ENCODE peak calls at places on chromosomes 5 and 9, in six cellular contexts. Q is K562, S is H1, O is endothelial cell of umbilical vein, Z is breast epithelium, T is spleen. L is an unnamed sample.

GRCh38 chr5:125301704-125302103 is 555.3 kb upstream of the ZNF608 start:
- DNase-seq in Q (no peak), S (no peak), O (no peak), Z (no peak), T (no peak), L (no peak)

GRCh38 chr5:171521219-171521633 is 101.8 kb downstream of the FGF18 start:
- DNase-seq in Q (no peak), S (no peak), O (peak; percentile 32), Z (no peak), T (peak; percentile 24), L (no peak)

GRCh38 chr5:133469846-133470245 is 142.5 kb downstream of the FSTL4 start:
- DNase-seq in Q (no peak), S (no peak), O (no peak), Z (no peak), T (no peak), L (no peak)

GRCh38 chr5:134893748-134894505 is 11.0 kb upstream of the PCBD2 start:
- DNase-seq in Q (no peak), S (no peak), O (no peak), Z (no peak), T (no peak), L (no peak)

GRCh38 chr9:93646640-93647178 is 70.3 kb downstream of the PHF2 start:
- DNase-seq in Q (no peak), S (no peak), O (no peak), Z (no peak), T (peak; percentile 56), L (no peak)

GRCh38 chr9:79975471-79976316 is 403.9 kb downstream of the TLE4 start:
- DNase-seq in Q (no peak), S (no peak), O (no peak), Z (no peak), T (no peak), L (no peak)

GRCh38 chr5:5342784-5343183 is 79.7 kb upstream of the ICE1 start:
- DNase-seq in Q (no peak), S (no peak), O (no peak), Z (no peak), T (no peak), L (no peak)

GRCh38 chr5:108430931-108431608 is 49.2 kb upstream of the FBXL17 start:
- DNase-seq in Q (no peak), S (no peak), O (no peak), Z (no peak), T (no peak), L (no peak)

GRCh38 chr5:163473613-163474243 is 13.3 kb downstream of the HMMR start:
- DNase-seq in Q (no peak), S (no peak), O (peak; percentile 18), Z (no peak), T (no peak), L (no peak)

GRCh38 chr9:16154570-16155078 is 601.8 kb downstream of the CCDC171 start:
- DNase-seq in Q (no peak), S (peak; percentile 36), O (peak; percentile 40), Z (no peak), T (no peak), L (no peak)

GRCh38 chr5:138438724-138439536 is at the start of gene REEP2:
- DNase-seq in Q (peak; percentile 92), S (peak; percentile 34), O (peak; percentile 42), Z (no peak), T (peak; percentile 87), L (no peak)

GRCh38 chr9:126830827-126831226 is 26.0 kb downstream of the ZBTB43 start:
- DNase-seq in Q (no peak), S (no peak), O (no peak), Z (no peak), T (no peak), L (no peak)

GRCh38 chr9:15499108-15499507 is 11.7 kb downstream of the PSIP1 start:
- DNase-seq in Q (no peak), S (no peak), O (no peak), Z (no peak), T (no peak), L (no peak)

GRCh38 chr5:41414598-41414997 is 95.8 kb downstream of the PLCXD3 start:
- DNase-seq in Q (no peak), S (no peak), O (peak; percentile 24), Z (no peak), T (no peak), L (no peak)

GRCh38 chr9:119137479-119137878 is 231.8 kb downstream of the BRINP1 start:
- DNase-seq in Q (no peak), S (no peak), O (no peak), Z (no peak), T (no peak), L (no peak)

GRCh38 chr9:92141144-92142129 is 26.2 kb upstream of the SPTLC1 start:
- DNase-seq in Q (peak; percentile 31), S (no peak), O (peak; percentile 40), Z (no peak), T (no peak), L (no peak)

GRCh38 chr5:149748471-149749094 is 18.5 kb downstream of the PPARGC1B start:
- DNase-seq in Q (no peak), S (no peak), O (no peak), Z (no peak), T (no peak), L (no peak)

GRCh38 chr9:93669116-93669957 is 93.0 kb downstream of the PHF2 start:
- DNase-seq in Q (no peak), S (no peak), O (no peak), Z (peak; percentile 25), T (peak; percentile 63), L (peak; percentile 69)

GRCh38 chr5:17005087-17005828 is 69.2 kb upstream of the MYO10 start:
- DNase-seq in Q (no peak), S (no peak), O (no peak), Z (no peak), T (no peak), L (no peak)

GRCh38 chr5:140282266-140282665 is 20.6 kb downstream of the PFDN1 start:
- DNase-seq in Q (no peak), S (no peak), O (no peak), Z (no peak), T (no peak), L (no peak)

GRCh38 chr5:16547200-16547842 is 69.5 kb downstream of the RETREG1 start:
- DNase-seq in Q (no peak), S (no peak), O (no peak), Z (no peak), T (no peak), L (no peak)

GRCh38 chr9:112852741-112853505 is 37.8 kb downstream of the SLC46A2 start:
- DNase-seq in Q (no peak), S (no peak), O (no peak), Z (no peak), T (no peak), L (no peak)

GRCh38 chr5:39146831-39147540 is 72.4 kb downstream of the FYB1 start:
- DNase-seq in Q (no peak), S (no peak), O (no peak), Z (no peak), T (no peak), L (no peak)
- H3K27ac ChIP-seq in Q (no peak overlapping the region), S (no peak overlapping the region), O (no peak overlapping the region), Z (no peak overlapping the region), T (no peak overlapping the region), L (no peak overlapping the region)

GRCh38 chr9:128372784-128373183 is 1.6 kb downstream of the URM1 start:
- DNase-seq in Q (no peak), S (no peak), O (peak; percentile 15), Z (no peak), T (no peak), L (no peak)

GRCh38 chr9:128370752-128371621 is at the start of gene URM1:
- DNase-seq in Q (peak; percentile 95), S (peak; percentile 70), O (peak; percentile 98), Z (peak; percentile 95), T (peak; percentile 99), L (peak; percentile 97)

GRCh38 chr9:128370367-128370751 is 815 bp upstream of the URM1 start:
- DNase-seq in Q (no peak), S (no peak), O (no peak), Z (no peak), T (no peak), L (no peak)

GRCh38 chr9:128372188-128372641 is 1.0 kb downstream of the URM1 start:
- DNase-seq in Q (no peak), S (no peak), O (peak; percentile 60), Z (no peak), T (no peak), L (no peak)

DNA sequence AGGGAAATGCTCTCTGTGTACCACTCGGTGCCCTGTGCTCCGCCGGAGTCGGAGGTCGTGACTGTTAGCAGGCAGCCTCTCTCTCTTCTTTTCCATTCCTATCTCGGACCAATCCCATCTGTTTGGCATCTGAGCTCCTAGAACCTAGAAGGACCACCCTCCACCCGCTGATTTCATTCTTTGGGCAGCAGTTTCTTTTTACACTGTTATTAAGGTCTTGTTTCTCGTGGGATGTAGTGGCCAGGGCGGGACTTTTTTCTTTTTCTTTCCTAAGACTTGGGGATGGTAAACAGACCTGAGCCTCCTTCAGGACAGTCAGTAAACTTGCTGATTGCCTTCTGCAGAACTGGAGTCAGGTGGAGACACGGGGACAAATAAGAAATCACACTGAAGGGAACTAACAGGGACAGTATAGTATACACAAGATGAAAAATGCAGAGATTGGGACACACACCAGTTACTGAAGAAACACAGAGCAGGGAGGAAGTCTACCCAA is 496 bp downstream of the URM1 start:
- DNase-seq in Q (no peak), S (no peak), O (peak; percentile 37), Z (no peak), T (no peak), L (no peak)
- TF ChIP-seq POLR2AphosphoS5 in Q (no peak), S (no peak), O (no peak), Z (no peak), T (no peak), L (no peak)

DNA sequence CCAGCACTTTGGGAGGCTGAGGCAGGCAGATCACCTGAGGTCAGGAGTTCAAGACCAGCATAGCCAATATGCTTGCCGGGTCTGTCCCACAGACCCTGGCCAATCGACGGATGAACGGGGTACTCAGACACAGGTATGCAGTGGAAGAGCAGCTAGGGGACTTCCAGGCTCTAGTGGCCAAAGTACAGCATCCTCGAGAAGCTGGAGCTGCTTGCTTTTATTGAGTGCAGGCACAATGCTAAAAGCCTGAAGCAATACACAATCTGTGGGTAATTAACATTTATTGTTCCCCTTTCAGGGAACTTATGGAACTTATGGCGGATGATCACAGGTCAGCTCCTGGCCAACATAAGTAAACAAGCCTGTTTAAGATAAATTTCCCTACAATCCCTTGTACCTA is 32.8 kb upstream of the SEMA4D start:
- DNase-seq in Q (no peak), S (no peak), O (no peak), Z (no peak), T (no peak), L (no peak)
- TF ChIP-seq POLR2A in Q (no peak), S (no peak), O (no peak), Z (no peak), T (no peak), L (no peak)

GRCh38 chr9:130448771-130449170 is 4.0 kb downstream of the ASS1 start:
- DNase-seq in Q (no peak), S (no peak), O (no peak), Z (no peak), T (no peak), L (no peak)
- H3K27ac ChIP-seq in Q (no peak overlapping the region), S (no peak overlapping the region), O (no peak overlapping the region), Z (no peak overlapping the region), T (no peak overlapping the region), L (no peak overlapping the region)

L was measured in suprapubic skin.